ENCODE peak calls at places on chromosomes 7 and 10, in nine cellular contexts. S is MCF 10A, L is uterus, D is pancreas, H is fibroblast of pulmonary artery, K is astrocyte, Y is GM12878, C is progenitor cell of endocrine pancreas, P is adrenal gland. F is an unnamed sample.

GRCh38 chr10:93742633-93743349 is 14.9 kb upstream of the LGI1 start:
- DNase-seq in S (no peak), L (no peak), D (no peak), H (no peak), K (no peak), Y (peak; percentile 52), C (no peak), P (no peak), F (no peak)

GRCh38 chr7:25565949-25566348 is 337.7 kb upstream of the NPVF start:
- DNase-seq in S (peak; percentile 71), L (peak; percentile 79), D (peak; percentile 29), H (peak; percentile 81), K (peak; percentile 24), Y (no peak), C (peak; percentile 46), P (peak; percentile 41), F (peak; percentile 37)

GRCh38 chr10:80506189-80506575 is 31.5 kb upstream of the SH2D4B start:
- DNase-seq in S (peak; percentile 33), L (no peak), D (no peak), H (peak; percentile 43), K (peak; percentile 91), Y (no peak), C (no peak), P (no peak), F (no peak)

GRCh38 chr10:80924063-80924952 is 386.6 kb downstream of the SH2D4B start:
- DNase-seq in S (peak; percentile 64), L (no peak), D (peak; percentile 28), H (peak; percentile 57), K (peak; percentile 5), Y (no peak), C (peak; percentile 33), P (peak; percentile 29), F (no peak)

GRCh38 chr10:73044378-73045285 is 52.0 kb downstream of the P4HA1 start:
- DNase-seq in S (peak; percentile 89), L (no peak), D (no peak), H (peak; percentile 94), K (peak; percentile 91), Y (no peak), C (no peak), P (no peak), F (no peak)

GRCh38 chr7:83001362-83002040 is 161.2 kb downstream of the PCLO start:
- DNase-seq in S (no peak), L (no peak), D (no peak), H (no peak), K (peak; percentile 60), Y (no peak), C (no peak), P (no peak), F (no peak)

GRCh38 chr7:70506463-70506862 is 625.5 kb upstream of the GALNT17 start:
- DNase-seq in S (no peak), L (no peak), D (no peak), H (no peak), K (no peak), Y (no peak), C (no peak), P (no peak), F (no peak)

GRCh38 chr7:19144661-19145428 is at the start of gene FERD3L:
- DNase-seq in S (no peak), L (no peak), D (no peak), H (no peak), K (no peak), Y (no peak), C (no peak), P (no peak), F (no peak)

GRCh38 chr10:98675902-98676301 is 229.2 kb upstream of the HPS1 start:
- DNase-seq in S (no peak), L (no peak), D (no peak), H (no peak), K (no peak), Y (peak; percentile 3), C (no peak), P (no peak), F (no peak)

GRCh38 chr10:98673156-98673765 is 226.5 kb upstream of the HPS1 start:
- DNase-seq in S (no peak), L (no peak), D (no peak), H (no peak), K (no peak), Y (no peak), C (no peak), P (no peak), F (no peak)

DNA sequence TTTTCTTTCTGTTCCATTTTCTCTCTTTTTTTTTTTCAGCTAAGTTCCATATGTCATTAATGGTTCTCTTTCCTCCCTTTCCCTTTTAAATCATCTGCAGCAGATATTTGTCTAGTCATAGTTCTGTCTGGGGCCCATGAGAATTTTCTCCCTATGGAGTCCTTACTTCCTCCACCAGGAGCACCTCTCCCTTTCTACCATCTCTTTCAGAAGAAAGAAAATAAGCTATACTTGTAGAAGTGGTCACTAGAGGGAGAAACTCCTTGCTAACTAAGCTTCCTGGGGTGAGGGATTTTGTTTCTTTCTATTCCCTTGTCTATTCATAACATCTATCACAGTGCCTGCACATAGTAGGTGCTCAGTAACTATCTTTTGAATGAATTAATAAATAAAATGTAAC is 230.2 kb upstream of the HPS1 start:
- DNase-seq in S (no peak), L (no peak), D (no peak), H (no peak), K (no peak), Y (no peak), C (no peak), P (no peak), F (no peak)
- TF ChIP-seq CTCF in S (no peak), L (no peak), D (no peak), H (no peak), K (no peak), Y (no peak), C (peak; percentile 26), P (no peak), F (no peak)

GRCh38 chr10:12473491-12473890 is 124.1 kb downstream of the CAMK1D start:
- DNase-seq in S (no peak), L (no peak), D (peak; percentile 35), H (no peak), K (no peak), Y (no peak), C (no peak), P (no peak), F (no peak)

GRCh38 chr10:12474727-12475414 is 125.5 kb downstream of the CAMK1D start:
- DNase-seq in S (no peak), L (no peak), D (no peak), H (no peak), K (no peak), Y (no peak), C (no peak), P (no peak), F (no peak)

GRCh38 chr10:12479437-12479844 is 130.1 kb downstream of the CAMK1D start:
- DNase-seq in S (no peak), L (no peak), D (no peak), H (no peak), K (no peak), Y (no peak), C (no peak), P (no peak), F (no peak)

GRCh38 chr10:12479924-12480323 is 130.6 kb downstream of the CAMK1D start:
- DNase-seq in S (no peak), L (no peak), D (no peak), H (no peak), K (no peak), Y (no peak), C (no peak), P (no peak), F (no peak)

GRCh38 chr10:12476661-12477060 is 127.3 kb downstream of the CAMK1D start:
- DNase-seq in S (no peak), L (no peak), D (no peak), H (no peak), K (no peak), Y (no peak), C (no peak), P (no peak), F (no peak)
- TF ChIP-seq CTCF in S (no peak), L (no peak), D (no peak), H (no peak), K (no peak), Y (no peak), C (no peak), P (no peak), F (no peak)

DNA sequence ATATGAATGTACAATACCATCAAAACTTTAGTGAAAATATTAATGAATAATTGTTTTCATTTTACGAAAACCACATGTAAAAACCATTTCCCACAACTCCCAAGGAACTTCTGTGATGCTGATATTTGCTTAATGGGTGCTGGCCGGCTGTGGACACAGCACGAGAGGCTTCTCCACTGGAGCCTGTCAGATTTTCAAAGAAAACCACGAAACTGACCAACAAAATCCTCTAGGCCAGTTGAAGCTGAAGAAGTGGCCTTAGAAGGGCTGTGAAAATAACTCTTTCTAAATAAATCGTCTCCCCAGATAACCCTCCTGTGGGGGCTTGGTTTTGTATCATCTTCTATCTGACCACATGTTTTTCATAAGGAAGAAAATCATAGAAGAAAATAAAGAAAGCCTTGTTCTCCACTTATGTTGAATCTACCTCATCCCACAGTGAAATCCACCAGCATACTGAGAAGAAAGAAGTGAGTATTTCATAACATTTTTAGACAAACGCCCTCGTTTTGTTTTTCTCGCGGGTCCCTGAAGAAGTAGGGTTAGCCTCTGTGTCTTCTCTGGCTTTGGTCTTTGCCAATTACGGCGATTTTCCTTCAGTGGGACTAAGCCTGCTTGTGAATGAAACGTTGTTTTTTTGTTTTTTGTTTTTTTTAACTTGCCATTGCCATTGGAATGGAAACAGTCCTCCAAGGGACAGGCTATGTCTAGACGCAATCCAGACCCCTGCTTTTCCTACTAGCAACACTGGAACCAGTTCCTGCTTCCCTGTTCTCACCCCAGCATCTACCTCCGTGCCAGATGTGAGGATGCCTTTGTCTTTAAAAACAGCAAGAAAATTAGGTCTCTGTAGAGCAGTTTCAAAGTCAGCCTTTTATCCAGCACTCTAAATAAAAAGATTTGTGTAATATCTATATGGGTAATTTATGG is 123.9 kb downstream of the ADAM12 start:
- DNase-seq in S (no peak), L (no peak), D (no peak), H (no peak), K (no peak), Y (no peak), C (no peak), P (no peak), F (no peak)
- TF ChIP-seq CTCF in S (no peak), L (no peak), D (no peak), H (no peak), K (no peak), Y (no peak), C (no peak), P (no peak), F (no peak)

GRCh38 chr7:93447509-93447908 is 127.0 kb downstream of the CALCR start:
- DNase-seq in S (no peak), L (no peak), D (no peak), H (no peak), K (no peak), Y (no peak), C (no peak), P (no peak), F (no peak)

DNA sequence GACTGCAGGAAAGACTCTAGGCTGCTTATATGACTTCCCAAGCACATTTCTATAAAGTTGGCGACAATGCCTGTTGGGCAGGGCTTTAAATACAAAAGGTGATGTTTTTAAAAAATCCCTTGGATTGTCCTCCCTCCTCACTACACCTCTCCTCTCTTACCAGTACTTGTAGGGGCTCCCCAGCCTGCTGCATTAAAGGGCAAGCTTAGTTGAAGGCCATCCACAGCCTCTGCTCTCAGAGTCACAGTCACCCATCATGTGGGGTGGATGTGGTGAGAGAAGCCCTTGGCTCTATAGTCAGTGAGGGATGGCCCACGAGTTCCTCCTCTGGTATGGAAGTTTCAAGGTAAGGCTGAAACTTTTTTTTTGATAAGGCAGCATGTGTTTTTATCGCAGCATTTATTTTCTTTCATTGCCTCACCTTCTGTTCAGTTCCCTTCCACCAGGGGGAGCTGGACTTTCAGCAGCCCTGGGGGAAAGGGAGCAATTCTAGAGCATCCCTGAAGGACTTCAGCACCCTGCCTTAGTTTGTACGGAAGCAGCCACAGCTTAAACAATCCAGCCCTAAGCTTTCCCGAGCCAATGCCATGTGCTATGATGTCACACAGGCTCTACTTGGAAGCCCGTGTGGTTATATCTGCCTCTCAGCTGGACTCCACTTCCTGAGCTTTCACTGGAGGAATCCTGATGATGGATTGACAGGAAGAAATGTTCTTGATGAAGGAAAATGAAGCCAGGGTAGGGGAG is 131.9 kb downstream of the CALCR start:
- DNase-seq in S (peak; percentile 58), L (no peak), D (no peak), H (peak; percentile 52), K (no peak), Y (no peak), C (peak; percentile 16), P (no peak), F (no peak)
- TF ChIP-seq CTCF in S (peak; percentile 66), L (no peak), D (peak; percentile 29), H (peak; percentile 76), K (peak; percentile 53), Y (peak; percentile 75), C (peak; percentile 69), P (peak; percentile 49), F (no peak)

F was measured in activated B cell treated with CpG ODN at 0.5 μM for 24 hours.